ENCODE peak calls at places on chromosomes 4 and X, in five cellular contexts. R, H, N, K and L are unnamed samples.

GRCh38 chr4:75848891-75849290 is 53.4 kb downstream of the PPEF2 start:
- DNase-seq in H (no peak), N (peak), R (no peak), K (peak), L (no peak)

GRCh38 chr4:110449947-110450346 is 26.0 kb upstream of the ENPEP start:
- DNase-seq in N (no peak), H (no peak), R (no peak), K (no peak), L (no peak)

GRCh38 chrX:44570524-44570923 is 27.9 kb upstream of the FUNDC1 start:
- DNase-seq in R (peak), N (peak), H (no peak), K (peak), L (no peak)

GRCh38 chrX:35104626-35105025 is 162.0 kb downstream of the FAM47B start:
- DNase-seq in R (no peak), K (peak), N (peak), H (no peak), L (no peak)

GRCh38 chr4:22486276-22486675 is 29.6 kb downstream of the ADGRA3 start:
- DNase-seq in R (no peak), K (no peak), N (no peak), H (no peak), L (no peak)

GRCh38 chr4:23741586-23742240 is 148.1 kb downstream of the PPARGC1A start:
- DNase-seq in R (no peak), N (no peak), H (no peak), K (no peak), L (no peak)

GRCh38 chr4:148634476-148634875 is 192.3 kb upstream of the NR3C2 start:
- DNase-seq in H (no peak), R (no peak), K (no peak), N (peak), L (no peak)

GRCh38 chrX:69541959-69542358 is 37.8 kb downstream of the NALF2 start:
- DNase-seq in K (no peak), N (no peak), H (no peak), R (no peak), L (no peak)

GRCh38 chrX:28847423-28847822 is 260.2 kb downstream of the IL1RAPL1 start:
- DNase-seq in R (no peak), N (peak), H (no peak), K (peak), L (peak)

GRCh38 chrX:75522565-75523411 is at the start of gene ZDHHC15:
- DNase-seq in K (peak), H (peak), N (no peak), R (peak), L (no peak)
- TF ChIP-seq CTCF in K (no peak), H (no peak), N (no peak), R (no peak), L (no peak)

GRCh38 chr4:133145758-133146157 is 3.3 kb upstream of the PCDH10 start:
- DNase-seq in K (peak), H (no peak), R (no peak), N (no peak), L (no peak)

GRCh38 chr4:133147365-133147821 is 1.7 kb upstream of the PCDH10 start:
- DNase-seq in H (no peak), R (no peak), N (no peak), K (peak), L (no peak)

GRCh38 chr4:133145241-133145640 is 3.9 kb upstream of the PCDH10 start:
- DNase-seq in N (no peak), K (no peak), H (no peak), R (no peak), L (no peak)

GRCh38 chr4:133146574-133147198 is 2.4 kb upstream of the PCDH10 start:
- DNase-seq in N (peak), H (no peak), K (peak), R (no peak), L (no peak)

DNA sequence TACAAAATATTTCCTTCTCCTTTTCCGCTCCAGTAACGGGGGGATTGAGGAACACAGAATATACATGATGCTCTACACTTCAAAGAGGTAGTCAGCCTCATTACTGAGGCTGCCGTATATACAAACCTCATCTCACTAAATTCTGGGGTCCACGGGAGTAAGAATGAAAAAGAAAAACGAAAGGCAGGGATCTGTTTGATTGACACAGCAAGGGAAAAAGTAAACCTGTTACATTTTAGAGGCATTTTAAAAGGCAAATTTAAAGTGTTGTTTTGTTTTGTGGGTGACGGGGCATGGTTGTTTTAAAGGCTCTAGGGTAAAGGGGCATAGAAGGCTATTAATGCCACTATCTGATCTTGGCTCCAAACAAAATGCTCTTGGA is 2.9 kb upstream of the PCDH10 start:
- DNase-seq in R (no peak), N (no peak), K (no peak), H (no peak), L (no peak)
- H3K4me3 ChIP-seq in R (peak), N (no peak), K (peak), H (no peak), L (peak)

GRCh38 chrX:31217111-31217510 is 145.3 kb upstream of the FTHL17 start:
- DNase-seq in R (no peak), N (no peak), H (no peak), K (no peak), L (no peak)

GRCh38 chrX:31212856-31213748 is 141.3 kb upstream of the FTHL17 start:
- DNase-seq in R (no peak), H (no peak), K (no peak), N (no peak), L (no peak)

GRCh38 chrX:31209005-31209612 is 137.3 kb upstream of the FTHL17 start:
- DNase-seq in R (no peak), H (no peak), K (peak), N (peak), L (no peak)

GRCh38 chrX:31215277-31215815 is 143.5 kb upstream of the FTHL17 start:
- DNase-seq in K (no peak), N (no peak), H (no peak), R (no peak), L (no peak)

GRCh38 chrX:31213941-31214340 is 142.1 kb upstream of the FTHL17 start:
- DNase-seq in K (peak), N (peak), H (no peak), R (no peak), L (no peak)
- TF ChIP-seq CTCF in K (peak), N (peak), H (no peak), R (peak), L (peak)

GRCh38 chrX:131752493-131753198 is 208.8 kb downstream of the OR13H1 start:
- DNase-seq in N (peak), K (no peak), H (peak), R (peak), L (no peak)
- H3K4me3 ChIP-seq in N (peak), K (no peak), H (peak), R (peak), L (no peak)

GRCh38 chr4:147378780-147379179 is 102.1 kb upstream of the EDNRA start:
- DNase-seq in R (no peak), N (no peak), K (no peak), H (no peak), L (no peak)
- TF ChIP-seq CTCF in R (no peak), N (no peak), K (no peak), H (no peak), L (no peak)

GRCh38 chrX:131778269-131779218 is 234.7 kb downstream of the OR13H1 start:
- DNase-seq in K (no peak), N (peak), H (peak), R (peak), L (no peak)

GRCh38 chrX:131779313-131779712 is 235.4 kb downstream of the OR13H1 start:
- DNase-seq in H (no peak), K (no peak), N (no peak), R (no peak), L (no peak)

GRCh38 chrX:131789664-131790063 is 233.4 kb upstream of the STK26 start:
- DNase-seq in R (no peak), K (no peak), N (no peak), H (no peak), L (no peak)

GRCh38 chrX:131783555-131784338 is 239.4 kb upstream of the STK26 start:
- DNase-seq in R (peak), N (peak), K (peak), H (peak), L (no peak)
- H3K4me3 ChIP-seq in R (peak), N (peak), K (no peak), H (no peak), L (no peak)